ENCODE peak calls at places on chromosomes 11 and 22, in nine cellular contexts. One of them, this sample, is unnamed.

GRCh38 chr22:41237707-41238569 is 2.8 kb downstream of the CHADL start:
- DNase-seq in cardiac septum: peak
- DNase-seq in COR-L47: peak
- DNase-seq in stimulated activated CD4-positive, alpha-beta T cell treated with anti-CD3 and anti-CD28 coated beads, Interleukin-15, amount 100 ng/mL, for 48 hours: peak
- DNase-seq in NCI-H82: peak
- DNase-seq in nephron progenitor cell: peak
- DNase-seq in GM13977: peak
- DNase-seq in SW480: peak
- DNase-seq in tibial nerve: no peak
- DNase-seq in this sample: no peak

GRCh38 chr11:37134637-37135036 is 536.6 kb upstream of the RAG2 start:
- DNase-seq in tibial nerve: no peak
- DNase-seq in SW480: no peak
- DNase-seq in stimulated activated CD4-positive, alpha-beta T cell treated with anti-CD3 and anti-CD28 coated beads, Interleukin-15, amount 100 ng/mL, for 48 hours: no peak
- DNase-seq in nephron progenitor cell: no peak
- DNase-seq in GM13977: no peak
- DNase-seq in NCI-H82: no peak
- DNase-seq in COR-L47: no peak
- DNase-seq in cardiac septum: no peak
- DNase-seq in this sample: no peak

GRCh38 chr22:24760708-24761306 is 13.7 kb downstream of the PIWIL3 start:
- DNase-seq in SW480: no peak
- DNase-seq in cardiac septum: no peak
- DNase-seq in NCI-H82: no peak
- DNase-seq in tibial nerve: no peak
- DNase-seq in COR-L47: no peak
- DNase-seq in nephron progenitor cell: no peak
- DNase-seq in GM13977: no peak
- DNase-seq in stimulated activated CD4-positive, alpha-beta T cell treated with anti-CD3 and anti-CD28 coated beads, Interleukin-15, amount 100 ng/mL, for 48 hours: no peak
- DNase-seq in this sample: no peak

GRCh38 chr11:109048098-109048497 is 373.9 kb upstream of the C11orf87 start:
- DNase-seq in tibial nerve: no peak
- DNase-seq in NCI-H82: no peak
- DNase-seq in COR-L47: no peak
- DNase-seq in stimulated activated CD4-positive, alpha-beta T cell treated with anti-CD3 and anti-CD28 coated beads, Interleukin-15, amount 100 ng/mL, for 48 hours: no peak
- DNase-seq in cardiac septum: no peak
- DNase-seq in GM13977: no peak
- DNase-seq in SW480: no peak
- DNase-seq in nephron progenitor cell: no peak
- DNase-seq in this sample: no peak

GRCh38 chr11:77111277-77111676 is 8.6 kb downstream of the OMP start:
- DNase-seq in NCI-H82: no peak
- DNase-seq in tibial nerve: no peak
- DNase-seq in stimulated activated CD4-positive, alpha-beta T cell treated with anti-CD3 and anti-CD28 coated beads, Interleukin-15, amount 100 ng/mL, for 48 hours: no peak
- DNase-seq in COR-L47: no peak
- DNase-seq in SW480: no peak
- DNase-seq in GM13977: no peak
- DNase-seq in nephron progenitor cell: no peak
- DNase-seq in cardiac septum: no peak
- DNase-seq in this sample: no peak

GRCh38 chr11:84019576-84020194 is 733.5 kb upstream of the CCDC90B start:
- DNase-seq in stimulated activated CD4-positive, alpha-beta T cell treated with anti-CD3 and anti-CD28 coated beads, Interleukin-15, amount 100 ng/mL, for 48 hours: no peak
- DNase-seq in NCI-H82: no peak
- DNase-seq in cardiac septum: no peak
- DNase-seq in nephron progenitor cell: no peak
- DNase-seq in SW480: no peak
- DNase-seq in COR-L47: no peak
- DNase-seq in GM13977: no peak
- DNase-seq in tibial nerve: no peak
- DNase-seq in this sample: no peak

GRCh38 chr11:12531681-12532080 is 142.5 kb upstream of the TEAD1 start:
- DNase-seq in nephron progenitor cell: no peak
- DNase-seq in NCI-H82: no peak
- DNase-seq in cardiac septum: no peak
- DNase-seq in stimulated activated CD4-positive, alpha-beta T cell treated with anti-CD3 and anti-CD28 coated beads, Interleukin-15, amount 100 ng/mL, for 48 hours: no peak
- DNase-seq in SW480: no peak
- DNase-seq in tibial nerve: no peak
- DNase-seq in COR-L47: no peak
- DNase-seq in GM13977: no peak
- DNase-seq in this sample: no peak

GRCh38 chr11:74815966-74816365 is 67.3 kb downstream of the RNF169 start:
- DNase-seq in cardiac septum: no peak
- DNase-seq in NCI-H82: no peak
- DNase-seq in SW480: no peak
- DNase-seq in COR-L47: no peak
- DNase-seq in nephron progenitor cell: no peak
- DNase-seq in tibial nerve: no peak
- DNase-seq in stimulated activated CD4-positive, alpha-beta T cell treated with anti-CD3 and anti-CD28 coated beads, Interleukin-15, amount 100 ng/mL, for 48 hours: no peak
- DNase-seq in GM13977: no peak
- DNase-seq in this sample: no peak

GRCh38 chr11:57667715-57668466 is at the start of gene ZDHHC5:
- DNase-seq in NCI-H82: peak
- DNase-seq in SW480: peak
- DNase-seq in nephron progenitor cell: peak
- DNase-seq in COR-L47: peak
- DNase-seq in tibial nerve: peak
- DNase-seq in cardiac septum: peak
- DNase-seq in stimulated activated CD4-positive, alpha-beta T cell treated with anti-CD3 and anti-CD28 coated beads, Interleukin-15, amount 100 ng/mL, for 48 hours: peak
- DNase-seq in GM13977: peak
- DNase-seq in this sample: peak

GRCh38 chr11:71300187-71300586 is 47.8 kb upstream of the SHANK2 start:
- DNase-seq in stimulated activated CD4-positive, alpha-beta T cell treated with anti-CD3 and anti-CD28 coated beads, Interleukin-15, amount 100 ng/mL, for 48 hours: no peak
- DNase-seq in tibial nerve: no peak
- DNase-seq in NCI-H82: no peak
- DNase-seq in nephron progenitor cell: no peak
- DNase-seq in GM13977: no peak
- DNase-seq in cardiac septum: no peak
- DNase-seq in SW480: no peak
- DNase-seq in COR-L47: no peak
- DNase-seq in this sample: no peak

GRCh38 chr11:6618117-6619020 is 853 bp downstream of the TPP1 start:
- DNase-seq in tibial nerve: no peak
- DNase-seq in NCI-H82: peak
- DNase-seq in GM13977: no peak
- DNase-seq in nephron progenitor cell: no peak
- DNase-seq in stimulated activated CD4-positive, alpha-beta T cell treated with anti-CD3 and anti-CD28 coated beads, Interleukin-15, amount 100 ng/mL, for 48 hours: peak
- DNase-seq in COR-L47: peak
- DNase-seq in cardiac septum: peak
- DNase-seq in SW480: peak
- DNase-seq in this sample: no peak

GRCh38 chr22:41782316-41782715 is 18.2 kb upstream of the CCDC134 start:
- DNase-seq in GM13977: no peak
- DNase-seq in cardiac septum: no peak
- DNase-seq in tibial nerve: no peak
- DNase-seq in SW480: no peak
- DNase-seq in stimulated activated CD4-positive, alpha-beta T cell treated with anti-CD3 and anti-CD28 coated beads, Interleukin-15, amount 100 ng/mL, for 48 hours: peak
- DNase-seq in nephron progenitor cell: no peak
- DNase-seq in COR-L47: no peak
- DNase-seq in NCI-H82: peak
- DNase-seq in this sample: no peak

GRCh38 chr11:128599729-128600128 is 12.4 kb upstream of the ETS1 start:
- DNase-seq in nephron progenitor cell: no peak
- DNase-seq in tibial nerve: no peak
- DNase-seq in cardiac septum: no peak
- DNase-seq in SW480: no peak
- DNase-seq in stimulated activated CD4-positive, alpha-beta T cell treated with anti-CD3 and anti-CD28 coated beads, Interleukin-15, amount 100 ng/mL, for 48 hours: no peak
- DNase-seq in COR-L47: no peak
- DNase-seq in NCI-H82: no peak
- DNase-seq in GM13977: no peak
- DNase-seq in this sample: no peak

GRCh38 chr22:45671051-45671782 is 417 bp upstream of the ATXN10 start:
- DNase-seq in NCI-H82: peak
- DNase-seq in COR-L47: no peak
- DNase-seq in GM13977: no peak
- DNase-seq in SW480: no peak
- DNase-seq in tibial nerve: no peak
- DNase-seq in cardiac septum: no peak
- DNase-seq in stimulated activated CD4-positive, alpha-beta T cell treated with anti-CD3 and anti-CD28 coated beads, Interleukin-15, amount 100 ng/mL, for 48 hours: no peak
- DNase-seq in nephron progenitor cell: peak
- DNase-seq in this sample: peak

GRCh38 chr22:30694171-30694637 is 470 bp upstream of the OSBP2 start:
- DNase-seq in SW480: peak
- DNase-seq in nephron progenitor cell: peak
- DNase-seq in NCI-H82: peak
- DNase-seq in tibial nerve: no peak
- DNase-seq in cardiac septum: peak
- DNase-seq in GM13977: peak
- DNase-seq in stimulated activated CD4-positive, alpha-beta T cell treated with anti-CD3 and anti-CD28 coated beads, Interleukin-15, amount 100 ng/mL, for 48 hours: peak
- DNase-seq in COR-L47: peak
- DNase-seq in this sample: peak

GRCh38 chr11:130872961-130873360 is 43.3 kb downstream of the SNX19 start:
- DNase-seq in cardiac septum: no peak
- DNase-seq in NCI-H82: no peak
- DNase-seq in SW480: no peak
- DNase-seq in tibial nerve: no peak
- DNase-seq in GM13977: no peak
- DNase-seq in nephron progenitor cell: no peak
- DNase-seq in stimulated activated CD4-positive, alpha-beta T cell treated with anti-CD3 and anti-CD28 coated beads, Interleukin-15, amount 100 ng/mL, for 48 hours: no peak
- DNase-seq in COR-L47: no peak
- DNase-seq in this sample: no peak

GRCh38 chr11:107561688-107562087 is 3.8 kb downstream of the ALKBH8 start:
- DNase-seq in stimulated activated CD4-positive, alpha-beta T cell treated with anti-CD3 and anti-CD28 coated beads, Interleukin-15, amount 100 ng/mL, for 48 hours: no peak
- DNase-seq in GM13977: no peak
- DNase-seq in nephron progenitor cell: no peak
- DNase-seq in cardiac septum: no peak
- DNase-seq in NCI-H82: no peak
- DNase-seq in COR-L47: no peak
- DNase-seq in tibial nerve: no peak
- DNase-seq in SW480: no peak
- DNase-seq in this sample: no peak

GRCh38 chr22:37267661-37268413 is 14.5 kb upstream of the CYTH4 start:
- DNase-seq in COR-L47: no peak
- DNase-seq in SW480: no peak
- DNase-seq in NCI-H82: no peak
- DNase-seq in GM13977: no peak
- DNase-seq in stimulated activated CD4-positive, alpha-beta T cell treated with anti-CD3 and anti-CD28 coated beads, Interleukin-15, amount 100 ng/mL, for 48 hours: no peak
- DNase-seq in tibial nerve: no peak
- DNase-seq in nephron progenitor cell: no peak
- DNase-seq in cardiac septum: no peak
- DNase-seq in this sample: no peak

GRCh38 chr11:70381350-70381749 is 17.0 kb upstream of the CTTN start:
- DNase-seq in NCI-H82: no peak
- DNase-seq in stimulated activated CD4-positive, alpha-beta T cell treated with anti-CD3 and anti-CD28 coated beads, Interleukin-15, amount 100 ng/mL, for 48 hours: no peak
- DNase-seq in COR-L47: no peak
- DNase-seq in cardiac septum: no peak
- DNase-seq in tibial nerve: no peak
- DNase-seq in SW480: no peak
- DNase-seq in nephron progenitor cell: no peak
- DNase-seq in GM13977: no peak
- DNase-seq in this sample: no peak

GRCh38 chr11:119907122-119907933 is 178.3 kb upstream of the NECTIN1 start:
- DNase-seq in SW480: no peak
- DNase-seq in stimulated activated CD4-positive, alpha-beta T cell treated with anti-CD3 and anti-CD28 coated beads, Interleukin-15, amount 100 ng/mL, for 48 hours: no peak
- DNase-seq in NCI-H82: peak
- DNase-seq in cardiac septum: no peak
- DNase-seq in nephron progenitor cell: no peak
- DNase-seq in COR-L47: no peak
- DNase-seq in tibial nerve: no peak
- DNase-seq in GM13977: no peak
- DNase-seq in this sample: no peak

GRCh38 chr11:114284021-114284420 is 12.2 kb upstream of the NNMT start:
- DNase-seq in NCI-H82: no peak
- DNase-seq in stimulated activated CD4-positive, alpha-beta T cell treated with anti-CD3 and anti-CD28 coated beads, Interleukin-15, amount 100 ng/mL, for 48 hours: no peak
- DNase-seq in COR-L47: peak
- DNase-seq in SW480: no peak
- DNase-seq in GM13977: no peak
- DNase-seq in nephron progenitor cell: no peak
- DNase-seq in tibial nerve: no peak
- DNase-seq in cardiac septum: no peak
- DNase-seq in this sample: no peak

GRCh38 chr22:47340851-47341436 is 578.5 kb downstream of the TBC1D22A start:
- DNase-seq in nephron progenitor cell: no peak
- DNase-seq in GM13977: no peak
- DNase-seq in tibial nerve: no peak
- DNase-seq in cardiac septum: no peak
- DNase-seq in SW480: peak
- DNase-seq in COR-L47: no peak
- DNase-seq in NCI-H82: no peak
- DNase-seq in stimulated activated CD4-positive, alpha-beta T cell treated with anti-CD3 and anti-CD28 coated beads, Interleukin-15, amount 100 ng/mL, for 48 hours: no peak
- DNase-seq in this sample: no peak

GRCh38 chr22:20741634-20742581 is 32.0 kb upstream of the SERPIND1 start:
- DNase-seq in COR-L47: no peak
- DNase-seq in nephron progenitor cell: peak
- DNase-seq in SW480: peak
- DNase-seq in GM13977: peak
- DNase-seq in stimulated activated CD4-positive, alpha-beta T cell treated with anti-CD3 and anti-CD28 coated beads, Interleukin-15, amount 100 ng/mL, for 48 hours: peak
- DNase-seq in NCI-H82: peak
- DNase-seq in cardiac septum: no peak
- DNase-seq in tibial nerve: no peak
- DNase-seq in this sample: no peak

GRCh38 chr22:19882446-19883381 is 28.0 kb upstream of the GNB1L start:
- DNase-seq in tibial nerve: peak
- DNase-seq in cardiac septum: peak
- DNase-seq in nephron progenitor cell: no peak
- DNase-seq in GM13977: no peak
- DNase-seq in SW480: no peak
- DNase-seq in NCI-H82: no peak
- DNase-seq in COR-L47: no peak
- DNase-seq in stimulated activated CD4-positive, alpha-beta T cell treated with anti-CD3 and anti-CD28 coated beads, Interleukin-15, amount 100 ng/mL, for 48 hours: no peak
- DNase-seq in this sample: no peak

GRCh38 chr11:60647087-60647486 is 52.3 kb upstream of the MS4A8 start:
- DNase-seq in COR-L47: no peak
- DNase-seq in stimulated activated CD4-positive, alpha-beta T cell treated with anti-CD3 and anti-CD28 coated beads, Interleukin-15, amount 100 ng/mL, for 48 hours: no peak
- DNase-seq in GM13977: no peak
- DNase-seq in SW480: no peak
- DNase-seq in NCI-H82: no peak
- DNase-seq in nephron progenitor cell: no peak
- DNase-seq in cardiac septum: no peak
- DNase-seq in tibial nerve: no peak
- DNase-seq in this sample: no peak

GRCh38 chr11:123549901-123550619 is 104.4 kb downstream of the SCN3B start:
- DNase-seq in cardiac septum: no peak
- DNase-seq in tibial nerve: no peak
- DNase-seq in COR-L47: no peak
- DNase-seq in GM13977: no peak
- DNase-seq in NCI-H82: no peak
- DNase-seq in nephron progenitor cell: no peak
- DNase-seq in SW480: no peak
- DNase-seq in stimulated activated CD4-positive, alpha-beta T cell treated with anti-CD3 and anti-CD28 coated beads, Interleukin-15, amount 100 ng/mL, for 48 hours: no peak
- DNase-seq in this sample: no peak

GRCh38 chr11:70483077-70483861 is 84.9 kb downstream of the CTTN start:
- DNase-seq in SW480: peak
- DNase-seq in NCI-H82: peak
- DNase-seq in stimulated activated CD4-positive, alpha-beta T cell treated with anti-CD3 and anti-CD28 coated beads, Interleukin-15, amount 100 ng/mL, for 48 hours: no peak
- DNase-seq in COR-L47: no peak
- DNase-seq in cardiac septum: no peak
- DNase-seq in nephron progenitor cell: no peak
- DNase-seq in tibial nerve: no peak
- DNase-seq in GM13977: peak
- DNase-seq in this sample: no peak

GRCh38 chr11:125091247-125091876 is 20.1 kb downstream of the TMEM218 start:
- DNase-seq in COR-L47: peak
- DNase-seq in nephron progenitor cell: peak
- DNase-seq in cardiac septum: no peak
- DNase-seq in SW480: peak
- DNase-seq in tibial nerve: no peak
- DNase-seq in stimulated activated CD4-positive, alpha-beta T cell treated with anti-CD3 and anti-CD28 coated beads, Interleukin-15, amount 100 ng/mL, for 48 hours: no peak
- DNase-seq in NCI-H82: peak
- DNase-seq in GM13977: no peak
- DNase-seq in this sample: peak

GRCh38 chr11:58330861-58331260 is 28.0 kb downstream of the OR5B17 start:
- DNase-seq in stimulated activated CD4-positive, alpha-beta T cell treated with anti-CD3 and anti-CD28 coated beads, Interleukin-15, amount 100 ng/mL, for 48 hours: no peak
- DNase-seq in GM13977: no peak
- DNase-seq in SW480: no peak
- DNase-seq in COR-L47: no peak
- DNase-seq in tibial nerve: no peak
- DNase-seq in NCI-H82: no peak
- DNase-seq in nephron progenitor cell: no peak
- DNase-seq in cardiac septum: no peak
- DNase-seq in this sample: no peak

GRCh38 chr11:14905104-14906033 is 13.3 kb upstream of the CYP2R1 start:
- DNase-seq in GM13977: peak
- DNase-seq in stimulated activated CD4-positive, alpha-beta T cell treated with anti-CD3 and anti-CD28 coated beads, Interleukin-15, amount 100 ng/mL, for 48 hours: peak
- DNase-seq in cardiac septum: peak
- DNase-seq in SW480: no peak
- DNase-seq in NCI-H82: no peak
- DNase-seq in COR-L47: no peak
- DNase-seq in nephron progenitor cell: no peak
- DNase-seq in tibial nerve: peak
- DNase-seq in this sample: no peak

GRCh38 chr11:14350716-14351238 is 8.2 kb downstream of the RRAS2 start:
- DNase-seq in GM13977: no peak
- DNase-seq in NCI-H82: no peak
- DNase-seq in stimulated activated CD4-positive, alpha-beta T cell treated with anti-CD3 and anti-CD28 coated beads, Interleukin-15, amount 100 ng/mL, for 48 hours: no peak
- DNase-seq in COR-L47: no peak
- DNase-seq in cardiac septum: no peak
- DNase-seq in nephron progenitor cell: no peak
- DNase-seq in tibial nerve: no peak
- DNase-seq in SW480: no peak
- DNase-seq in this sample: no peak

This sample was measured in DMS79.